ENCODE peak calls at places on chromosomes 5 and 9, in ten cellular contexts. L, H, M, U, X, O, W, S, R and N are unnamed samples.

GRCh38 chr9:93174976-93175375 is 9.0 kb upstream of the WNK2 start:
- ATAC-seq in L (no peak), H (no peak), M (peak), U (no peak), X (no peak), O (no peak), W (no peak), S (peak), R (no peak), N (no peak)

GRCh38 chr5:67181648-67182218 is 14.9 kb downstream of the CD180 start:
- ATAC-seq in L (no peak), H (no peak), M (no peak), U (no peak), X (peak), O (no peak), W (peak), S (no peak), R (no peak), N (no peak)

GRCh38 chr5:69502375-69503143 is 10.0 kb downstream of the OCLN start:
- ATAC-seq in L (peak), H (peak), M (no peak), U (no peak), X (no peak), O (peak), W (peak), S (no peak), R (peak), N (no peak)

GRCh38 chr5:55919625-55920024 is 68.5 kb downstream of the IL31RA start:
- ATAC-seq in L (peak), H (no peak), M (no peak), U (no peak), X (no peak), O (no peak), W (no peak), S (no peak), R (no peak), N (no peak)

GRCh38 chr9:9924369-9924768 is 688.4 kb downstream of the PTPRD start:
- ATAC-seq in L (no peak), H (no peak), M (no peak), U (no peak), X (no peak), O (no peak), W (peak), S (no peak), R (no peak), N (no peak)

GRCh38 chr9:127022913-127023665 is 99.3 kb downstream of the ANGPTL2 start:
- ATAC-seq in L (no peak), H (no peak), M (no peak), U (no peak), X (no peak), O (no peak), W (no peak), S (peak), R (no peak), N (peak)

GRCh38 chr9:94981661-94982060 is 255.2 kb downstream of the AOPEP start:
- ATAC-seq in L (no peak), H (no peak), M (no peak), U (no peak), X (no peak), O (no peak), W (no peak), S (no peak), R (no peak), N (no peak)

GRCh38 chr5:177096162-177097015 is 9.7 kb downstream of the FGFR4 start:
- ATAC-seq in L (peak), H (no peak), M (peak), U (no peak), X (no peak), O (peak), W (peak), S (no peak), R (no peak), N (no peak)

GRCh38 chr5:612498-613424 is 621 bp downstream of the CEP72 start:
- ATAC-seq in L (peak), H (peak), M (peak), U (no peak), X (peak), O (peak), W (peak), S (peak), R (peak), N (peak)

GRCh38 chr9:132840980-132841379 is 37.1 kb downstream of the AK8 start:
- ATAC-seq in L (no peak), H (no peak), M (no peak), U (peak), X (peak), O (no peak), W (no peak), S (no peak), R (no peak), N (no peak)

GRCh38 chr5:756171-756570 is 28.4 kb downstream of the ZDHHC11B start:
- ATAC-seq in L (no peak), H (no peak), M (peak), U (peak), X (no peak), O (peak), W (no peak), S (no peak), R (no peak), N (no peak)

GRCh38 chr9:35179347-35180271 is 17.8 kb downstream of the UNC13B start:
- ATAC-seq in L (no peak), H (no peak), M (peak), U (no peak), X (no peak), O (peak), W (peak), S (no peak), R (no peak), N (no peak)

GRCh38 chr5:10536931-10537579 is 26.8 kb upstream of the ANKRD33B start:
- ATAC-seq in L (peak), H (peak), M (no peak), U (no peak), X (peak), O (no peak), W (no peak), S (no peak), R (no peak), N (no peak)

GRCh38 chr5:7208911-7209310 is 187.0 kb upstream of the ADCY2 start:
- ATAC-seq in L (no peak), H (no peak), M (no peak), U (peak), X (no peak), O (no peak), W (no peak), S (peak), R (no peak), N (peak)

GRCh38 chr5:142938201-142938600 is 168.0 kb downstream of the ARHGAP26 start:
- ATAC-seq in L (no peak), H (no peak), M (no peak), U (no peak), X (no peak), O (no peak), W (no peak), S (no peak), R (no peak), N (no peak)

GRCh38 chr5:2015961-2016360 is 133.2 kb upstream of the IRX4 start:
- ATAC-seq in L (no peak), H (no peak), M (no peak), U (no peak), X (no peak), O (no peak), W (no peak), S (no peak), R (no peak), N (no peak)

GRCh38 chr5:32955814-32956213 is 244.7 kb downstream of the NPR3 start:
- ATAC-seq in L (no peak), H (no peak), M (no peak), U (no peak), X (no peak), O (no peak), W (peak), S (no peak), R (no peak), N (no peak)

GRCh38 chr5:177295929-177296328 is 7.6 kb downstream of the RAB24 start:
- ATAC-seq in L (no peak), H (no peak), M (no peak), U (no peak), X (no peak), O (no peak), W (no peak), S (no peak), R (no peak), N (no peak)

GRCh38 chr9:82369251-82369945 is 380.8 kb downstream of the SPATA31D1 start:
- ATAC-seq in L (no peak), H (no peak), M (peak), U (no peak), X (no peak), O (no peak), W (peak), S (no peak), R (no peak), N (no peak)

GRCh38 chr9:116327702-116328440 is 174.3 kb downstream of the PAPPA start:
- ATAC-seq in L (no peak), H (peak), M (no peak), U (no peak), X (no peak), O (no peak), W (no peak), S (no peak), R (no peak), N (peak)

GRCh38 chr5:126383755-126384154 is 39.5 kb upstream of the GRAMD2B start:
- ATAC-seq in L (no peak), H (no peak), M (no peak), U (no peak), X (no peak), O (no peak), W (no peak), S (no peak), R (no peak), N (no peak)
- TF ChIP-seq POLR2A in L (no peak), H (no peak), M (no peak), U (no peak), X (no peak), O (no peak), W (no peak), S (no peak), R (no peak), N (no peak)

GRCh38 chr5:93583799-93584530 is 943 bp downstream of the NR2F1 start:
- ATAC-seq in L (peak), H (no peak), M (peak), U (no peak), X (no peak), O (peak), W (no peak), S (no peak), R (peak), N (peak)
- H3K4me3 ChIP-seq in L (peak), H (peak), M (peak), U (peak), X (peak), O (peak), W (peak), S (peak), R (peak), N (peak)

DNA sequence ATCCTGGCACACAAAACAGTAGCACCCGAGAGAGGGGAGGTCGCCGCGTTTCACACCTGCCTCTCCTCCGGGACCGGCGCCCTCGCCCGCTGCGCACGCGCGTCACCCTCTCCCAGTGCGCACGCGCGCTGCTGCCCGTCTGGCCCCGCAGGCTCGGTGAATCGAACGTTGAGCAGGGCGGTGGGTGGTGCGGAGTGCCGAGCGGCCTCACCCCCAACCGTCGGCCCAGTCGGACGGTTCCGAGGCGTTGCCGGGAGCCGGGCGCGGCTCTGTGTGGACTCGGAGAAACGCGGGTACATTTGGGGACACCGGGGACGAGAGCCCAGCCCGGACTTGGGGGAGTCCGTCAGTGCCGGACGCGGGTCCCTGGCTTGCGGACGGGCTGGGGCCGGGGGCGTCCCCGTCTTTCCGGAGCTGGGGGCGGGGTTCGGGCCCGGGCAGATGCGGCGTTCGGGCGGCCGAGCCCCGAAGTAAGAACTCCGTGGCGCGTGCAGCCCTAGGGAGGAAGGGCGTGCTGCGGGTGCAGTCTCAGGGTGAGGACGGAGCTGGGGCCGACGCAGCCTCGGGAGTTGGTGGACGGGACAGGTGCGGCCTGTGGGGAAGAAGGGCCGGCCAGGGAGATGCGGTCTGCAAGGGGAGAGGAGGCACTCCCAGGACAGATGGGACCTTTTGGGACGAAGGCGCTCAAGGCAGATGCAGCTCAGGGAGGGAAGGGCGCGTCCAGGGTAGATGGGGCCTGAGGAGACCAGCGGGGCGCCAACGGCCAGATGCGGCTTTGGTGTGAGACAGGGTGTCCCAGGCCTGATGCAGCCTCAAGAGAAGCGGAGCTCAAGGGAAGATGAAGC is at the start of gene POMT1:
- ATAC-seq in L (peak), H (peak), M (peak), U (peak), X (peak), O (peak), W (peak), S (peak), R (peak), N (peak)
- TF ChIP-seq POLR2A in L (peak), H (no peak), M (peak), U (no peak), X (peak), O (peak), W (peak), S (peak), R (peak), N (peak)

GRCh38 chr5:179795863-179796833 is 2.4 kb downstream of the LTC4S start:
- ATAC-seq in L (peak), H (peak), M (peak), U (peak), X (no peak), O (peak), W (peak), S (peak), R (peak), N (peak)

GRCh38 chr5:179793470-179794139 is at the start of gene LTC4S:
- ATAC-seq in L (peak), H (no peak), M (peak), U (peak), X (peak), O (no peak), W (peak), S (no peak), R (no peak), N (peak)

GRCh38 chr5:179794171-179794570 is 385 bp downstream of the LTC4S start:
- ATAC-seq in L (no peak), H (no peak), M (no peak), U (no peak), X (no peak), O (no peak), W (no peak), S (no peak), R (no peak), N (no peak)

GRCh38 chr5:179795049-179795862 is 1.5 kb downstream of the LTC4S start:
- ATAC-seq in L (peak), H (no peak), M (peak), U (no peak), X (no peak), O (peak), W (no peak), S (no peak), R (peak), N (no peak)

DNA sequence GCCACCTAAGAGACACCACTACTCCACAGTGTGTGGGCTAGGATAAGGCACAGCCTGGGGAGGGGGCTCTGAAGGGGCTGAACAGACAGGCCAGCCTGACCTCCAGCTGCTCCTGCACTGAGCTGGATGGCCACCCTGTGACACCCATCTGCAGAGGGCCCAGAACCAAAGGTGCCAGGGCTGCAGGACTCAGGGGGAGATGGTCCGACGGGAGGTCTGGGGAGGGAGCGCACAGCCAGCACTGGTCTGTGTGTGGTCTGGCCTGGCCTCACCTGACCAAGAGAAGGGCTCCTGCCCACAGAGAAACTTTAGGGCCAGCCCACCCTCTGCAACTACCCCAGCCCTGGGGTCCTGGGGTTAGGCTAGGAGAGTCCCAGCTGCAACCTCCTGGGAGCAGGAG is 789 bp downstream of the LTC4S start:
- ATAC-seq in L (no peak), H (no peak), M (peak), U (no peak), X (no peak), O (peak), W (no peak), S (no peak), R (no peak), N (no peak)
- H3K4me3 ChIP-seq in L (no peak), H (no peak), M (no peak), U (peak), X (no peak), O (no peak), W (no peak), S (no peak), R (peak), N (peak)

GRCh38 chr5:42994285-42995151 is 45.6 kb downstream of the ANXA2R start:
- ATAC-seq in L (peak), H (peak), M (peak), U (peak), X (peak), O (peak), W (peak), S (peak), R (peak), N (peak)
- TF ChIP-seq POLR2A in L (peak), H (no peak), M (peak), U (no peak), X (peak), O (no peak), W (no peak), S (no peak), R (no peak), N (no peak)

GRCh38 chr9:19233344-19233743 is 2.9 kb downstream of the DENND4C start:
- ATAC-seq in L (no peak), H (no peak), M (no peak), U (no peak), X (no peak), O (no peak), W (no peak), S (no peak), R (no peak), N (no peak)
- H3K4me3 ChIP-seq in L (peak), H (no peak), M (peak), U (no peak), X (peak), O (peak), W (no peak), S (peak), R (no peak), N (peak)

GRCh38 chr9:37574996-37575395 is 1.2 kb downstream of the FBXO10 start:
- ATAC-seq in L (no peak), H (no peak), M (no peak), U (no peak), X (no peak), O (no peak), W (no peak), S (peak), R (no peak), N (no peak)

GRCh38 chr9:37574241-37574721 is 1.9 kb downstream of the FBXO10 start:
- ATAC-seq in L (no peak), H (no peak), M (no peak), U (no peak), X (no peak), O (no peak), W (no peak), S (peak), R (no peak), N (no peak)

GRCh38 chr9:37575511-37575914 is 667 bp downstream of the FBXO10 start:
- ATAC-seq in L (peak), H (peak), M (peak), U (no peak), X (no peak), O (peak), W (peak), S (peak), R (no peak), N (peak)

DNA sequence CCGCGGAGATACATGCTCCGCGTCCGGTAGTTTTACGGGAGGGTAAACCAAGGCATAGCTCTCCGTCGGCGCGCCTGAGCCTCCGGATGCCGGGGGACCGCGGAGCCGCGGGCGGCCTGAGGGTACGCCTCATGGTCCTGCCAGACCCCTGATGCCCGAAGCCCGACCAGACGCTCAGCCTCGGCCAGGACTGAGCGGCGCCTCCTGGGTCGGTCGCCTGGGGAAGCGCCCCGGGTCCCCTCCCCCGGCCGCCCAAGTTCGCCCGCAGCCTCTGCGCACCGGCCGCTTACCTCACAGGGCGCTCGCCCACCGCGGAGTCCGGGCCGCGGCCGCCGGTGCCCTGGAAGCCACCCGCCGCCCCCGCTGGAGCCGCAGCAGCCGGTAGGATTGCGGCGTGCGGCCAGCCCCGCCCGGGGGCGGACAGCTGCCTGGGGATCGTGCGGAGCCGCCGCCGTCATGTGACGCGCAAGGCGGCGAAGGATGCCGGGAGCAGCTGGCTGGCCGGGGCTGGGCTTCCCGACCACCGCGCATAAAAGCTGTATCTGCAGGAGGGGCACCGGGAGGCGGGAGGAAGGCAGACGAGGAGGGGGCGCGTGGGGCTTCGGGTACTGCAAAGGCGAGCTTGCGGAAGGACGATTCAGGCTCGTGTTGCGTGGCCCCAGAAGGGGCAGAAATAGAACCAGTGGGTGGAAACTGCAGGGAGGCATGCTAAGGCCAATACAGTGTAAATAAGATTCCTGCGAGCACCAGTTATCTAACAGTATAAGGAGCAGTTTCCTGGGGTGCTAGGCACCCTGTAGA is at the start of gene FBXO10:
- ATAC-seq in L (peak), H (peak), M (peak), U (peak), X (no peak), O (peak), W (peak), S (peak), R (no peak), N (peak)
- TF ChIP-seq POLR2A in L (peak), H (peak), M (peak), U (no peak), X (no peak), O (peak), W (peak), S (peak), R (no peak), N (peak)

DNA sequence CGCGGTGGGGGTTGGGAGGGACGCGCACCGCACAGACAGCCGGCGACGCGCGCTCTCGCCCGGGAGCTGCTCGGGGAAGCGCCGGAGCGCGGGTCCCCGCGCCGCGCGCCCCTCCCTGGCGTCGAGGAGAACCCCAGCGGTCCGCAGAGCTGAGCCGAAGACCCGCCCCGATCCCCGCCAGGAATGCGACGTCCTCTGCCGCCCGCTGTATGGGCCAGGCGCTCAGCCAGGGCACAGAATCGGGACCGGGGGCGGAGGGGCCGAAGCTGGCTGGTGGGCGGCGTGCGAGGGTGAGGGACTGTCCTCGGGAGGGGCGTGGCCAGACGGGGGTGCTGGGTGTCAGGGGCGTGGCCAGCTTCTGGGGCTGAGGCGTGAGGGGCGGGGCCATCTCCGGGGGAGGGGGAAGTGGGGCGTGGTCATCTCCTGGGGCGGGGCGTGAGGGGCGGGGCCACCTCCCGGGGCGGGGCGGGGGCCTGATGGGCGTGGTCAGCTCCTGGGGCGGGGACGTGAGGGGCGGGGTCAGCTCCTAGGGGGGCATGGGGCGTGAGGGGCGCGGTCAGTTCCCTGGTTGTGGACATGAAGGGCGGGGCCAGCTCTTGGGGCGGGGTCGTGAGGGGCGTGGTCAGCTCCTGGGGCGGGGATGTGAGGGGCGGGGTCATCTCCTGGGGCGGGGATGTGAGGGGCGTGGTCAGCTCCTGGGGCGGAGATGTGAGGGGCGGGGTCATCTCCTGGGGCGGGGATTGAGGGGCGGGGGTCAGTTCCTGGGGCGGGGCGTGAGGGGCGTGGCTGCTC is 965 bp downstream of the PTGDS start:
- ATAC-seq in L (peak), H (peak), M (peak), U (no peak), X (peak), O (peak), W (peak), S (peak), R (peak), N (peak)
- H3K4me3 ChIP-seq in L (no peak), H (peak), M (no peak), U (peak), X (peak), O (peak), W (peak), S (peak), R (peak), N (peak)